ENCODE peak calls at places on chromosomes 6 and 20, in six cellular contexts. F, C, D, O, Y and T are unnamed samples.

GRCh38 chr6:31901415-31901952 is 402 bp downstream of the ZBTB12 start:
- DNase-seq in F (peak; percentile 83), C (peak; percentile 90), D (peak; percentile 25), O (peak; percentile 32), Y (peak; percentile 76), T (peak; percentile 45)

GRCh38 chr6:54718541-54719023 is 128.0 kb upstream of the FAM83B start:
- DNase-seq in F (no peak), C (no peak), D (no peak), O (no peak), Y (no peak), T (no peak)

GRCh38 chr6:46221221-46221793 is 50.5 kb upstream of the ENPP5 start:
- DNase-seq in F (no peak), C (no peak), D (peak; percentile 53), O (no peak), Y (peak; percentile 69), T (peak; percentile 52)

GRCh38 chr6:1846611-1847010 is 236.9 kb downstream of the FOXC1 start:
- DNase-seq in F (no peak), C (no peak), D (no peak), O (no peak), Y (no peak), T (no peak)

GRCh38 chr6:165662041-165662491 is 975 bp downstream of the PDE10A start:
- DNase-seq in F (no peak), C (peak; percentile 82), D (peak; percentile 41), O (no peak), Y (peak; percentile 36), T (peak; percentile 3)

GRCh38 chr6:30990422-30991086 is 7.0 kb downstream of the MUC21 start:
- DNase-seq in F (no peak), C (no peak), D (no peak), O (no peak), Y (no peak), T (no peak)

GRCh38 chr6:157764346-157765068 is 58.5 kb upstream of the SNX9 start:
- DNase-seq in F (peak; percentile 90), C (peak; percentile 96), D (peak; percentile 99), O (peak; percentile 100), Y (peak; percentile 93), T (peak; percentile 100)

GRCh38 chr6:7129784-7130569 is 22.2 kb downstream of the RREB1 start:
- DNase-seq in F (peak; percentile 74), C (no peak), D (peak; percentile 72), O (peak; percentile 72), Y (no peak), T (peak; percentile 70)

GRCh38 chr6:168732676-168733075 is 291.7 kb downstream of the SMOC2 start:
- DNase-seq in F (no peak), C (no peak), D (no peak), O (no peak), Y (no peak), T (no peak)

GRCh38 chr6:36953931-36954261 is 642 bp upstream of the PI16 start:
- DNase-seq in F (no peak), C (no peak), D (no peak), O (no peak), Y (no peak), T (no peak)

GRCh38 chr20:17654649-17655285 is 27.3 kb downstream of the RRBP1 start:
- DNase-seq in F (peak; percentile 55), C (no peak), D (peak; percentile 60), O (no peak), Y (peak; percentile 64), T (no peak)

GRCh38 chr6:159727717-159728440 is 573 bp downstream of the WTAP start:
- DNase-seq in F (no peak), C (no peak), D (peak; percentile 71), O (no peak), Y (peak; percentile 28), T (no peak)

GRCh38 chr6:3061501-3061941 is 6.8 kb upstream of the RIPK1 start:
- DNase-seq in F (no peak), C (no peak), D (peak; percentile 75), O (peak; percentile 82), Y (no peak), T (peak; percentile 55)

GRCh38 chr6:47146426-47147174 is 104.5 kb upstream of the ADGRF1 start:
- DNase-seq in F (no peak), C (no peak), D (peak; percentile 68), O (no peak), Y (no peak), T (peak; percentile 56)

GRCh38 chr6:82362868-82363267 is 749 bp upstream of the TPBG start:
- DNase-seq in F (no peak), C (no peak), D (peak; percentile 76), O (peak; percentile 94), Y (peak; percentile 54), T (peak; percentile 97)

GRCh38 chr6:62129127-62129526 is 156.9 kb downstream of the KHDRBS2 start:
- DNase-seq in F (no peak), C (no peak), D (no peak), O (no peak), Y (no peak), T (no peak)

GRCh38 chr6:125867483-125867935 is 76.7 kb downstream of the NCOA7 start:
- DNase-seq in F (peak; percentile 73), C (peak; percentile 87), D (peak; percentile 86), O (peak; percentile 85), Y (peak; percentile 25), T (peak; percentile 86)

GRCh38 chr6:29014729-29015608 is 9.9 kb upstream of the ZNF311 start:
- DNase-seq in F (no peak), C (peak; percentile 63), D (peak; percentile 17), O (peak; percentile 39), Y (no peak), T (peak; percentile 3)

GRCh38 chr6:119915971-119916370 is 566.4 kb upstream of the MAN1A1 start:
- DNase-seq in F (no peak), C (no peak), D (no peak), O (no peak), Y (no peak), T (no peak)

GRCh38 chr6:2231438-2231837 is 14.0 kb downstream of the GMDS start:
- DNase-seq in F (no peak), C (no peak), D (no peak), O (peak; percentile 60), Y (no peak), T (peak; percentile 39)

GRCh38 chr20:31758521-31758920 is 19.4 kb downstream of the TPX2 start:
- DNase-seq in F (no peak), C (no peak), D (peak; percentile 29), O (no peak), Y (no peak), T (no peak)

GRCh38 chr6:32685603-32686002 is 19.1 kb upstream of the HLA-DQB1 start:
- DNase-seq in F (no peak), C (no peak), D (peak; percentile 4), O (peak; percentile 6), Y (no peak), T (peak; percentile 6)

GRCh38 chr6:118578617-118579016 is 30.5 kb downstream of the PLN start:
- DNase-seq in F (no peak), C (no peak), D (no peak), O (no peak), Y (no peak), T (no peak)

GRCh38 chr6:90100059-90100665 is 196.5 kb downstream of the BACH2 start:
- DNase-seq in F (no peak), C (no peak), D (no peak), O (peak; percentile 43), Y (no peak), T (no peak)

GRCh38 chr6:134954272-134954990 is 4.5 kb upstream of the ALDH8A1 start:
- DNase-seq in F (no peak), C (no peak), D (no peak), O (no peak), Y (peak; percentile 23), T (no peak)

GRCh38 chr20:49885558-49886332 is 29.6 kb downstream of the SPATA2 start:
- DNase-seq in F (no peak), C (no peak), D (no peak), O (no peak), Y (no peak), T (no peak)

GRCh38 chr6:168125429-168126001 is 46.5 kb upstream of the FRMD1 start:
- DNase-seq in F (no peak), C (no peak), D (no peak), O (no peak), Y (no peak), T (no peak)

GRCh38 chr6:54654376-54654775 is 192.2 kb upstream of the FAM83B start:
- DNase-seq in F (no peak), C (no peak), D (no peak), O (no peak), Y (no peak), T (no peak)

DNA sequence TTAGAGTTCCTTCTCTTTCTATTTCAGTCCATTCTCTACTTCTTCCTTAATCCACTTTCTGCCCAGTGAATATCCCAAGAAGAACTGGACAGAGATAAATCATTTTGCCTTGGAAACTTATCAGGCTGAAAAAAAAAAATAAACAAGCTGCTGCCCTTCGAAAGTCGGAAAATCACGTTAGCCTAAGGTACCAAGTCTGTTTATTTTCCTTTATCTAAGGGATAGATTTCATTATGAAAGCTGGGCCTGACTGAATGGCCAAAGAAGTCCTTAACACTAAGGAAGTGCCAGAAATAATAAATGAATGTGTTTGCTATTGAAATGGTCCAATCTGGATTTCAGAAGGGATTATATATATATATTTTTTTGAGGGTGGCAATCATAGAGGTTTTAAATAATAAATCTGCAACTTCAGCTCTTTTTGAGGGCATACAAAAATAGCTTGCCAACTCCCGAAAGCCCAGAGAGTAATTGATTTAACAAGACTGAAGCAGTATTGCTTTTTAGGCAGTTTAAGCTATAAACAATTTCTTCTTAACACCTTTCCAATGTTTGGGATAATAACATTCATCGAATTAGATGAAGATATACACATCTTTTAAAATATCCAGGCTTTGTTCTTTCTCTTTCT is 127.0 kb upstream of the STMND1 start:
- DNase-seq in F (no peak), C (no peak), D (no peak), O (no peak), Y (no peak), T (no peak)
- TF ChIP-seq CTCF in F (no peak), C (no peak), D (no peak), O (no peak), Y (no peak), T (no peak)

DNA sequence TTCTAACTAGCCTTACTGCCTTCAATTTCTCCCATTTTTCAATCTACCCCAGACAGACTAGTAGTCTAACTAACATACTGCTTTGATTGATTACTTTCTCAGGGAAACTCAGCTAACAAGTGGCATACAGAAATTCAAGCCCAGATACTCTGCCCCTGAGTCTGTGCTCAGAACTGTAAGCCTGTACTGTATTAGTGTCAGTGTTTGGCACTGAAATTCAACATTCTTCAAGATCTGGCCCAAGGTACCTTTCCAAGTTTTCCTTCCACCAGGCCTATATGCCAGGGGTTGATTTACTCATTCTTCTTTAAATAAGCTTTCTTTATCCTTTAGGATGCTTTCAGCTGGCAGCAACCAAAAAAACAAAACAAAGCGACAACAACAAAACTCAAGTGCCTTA is 433.2 kb upstream of the MARCKS start:
- DNase-seq in F (no peak), C (no peak), D (no peak), O (no peak), Y (no peak), T (no peak)
- TF ChIP-seq CTCF in F (no peak), C (no peak), D (no peak), O (no peak), Y (no peak), T (no peak)

GRCh38 chr20:19552144-19552895 is 205.7 kb upstream of the RIN2 start:
- DNase-seq in F (peak; percentile 69), C (peak; percentile 80), D (peak; percentile 4), O (no peak), Y (peak; percentile 75), T (no peak)
- TF ChIP-seq CTCF in F (no peak), C (no peak), D (no peak), O (no peak), Y (no peak), T (no peak)

DNA sequence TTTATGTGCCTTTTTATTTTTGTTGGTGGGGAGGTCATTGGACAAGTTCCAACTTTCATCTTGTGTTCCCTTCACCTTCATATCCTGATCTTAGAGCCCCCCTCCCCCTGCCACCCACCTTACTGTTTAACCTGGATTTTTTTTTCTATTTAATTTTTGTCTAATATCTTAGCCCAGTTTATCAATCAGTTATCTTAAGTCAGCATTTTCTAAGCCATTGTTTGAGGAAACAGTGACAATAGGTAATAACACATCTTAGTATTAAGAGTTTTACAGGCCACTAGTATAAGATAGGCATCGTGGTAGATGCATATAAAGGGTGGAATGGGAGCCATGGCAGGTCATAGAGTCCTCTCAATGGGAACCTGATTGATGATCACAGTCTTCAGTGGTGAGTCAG is 2.4 kb downstream of the ABT1 start:
- DNase-seq in F (no peak), C (no peak), D (no peak), O (no peak), Y (no peak), T (no peak)
- TF ChIP-seq CTCF in F (no peak), C (no peak), D (no peak), O (no peak), Y (no peak), T (no peak)